ENCODE peak calls at places on chromosomes 7 and 10, in five cellular contexts. One of them, this sample, is unnamed.
A peak's percentile ranks its signal among the peaks of the same experiment; 100 is the strongest.

GRCh38 chr10:79025113-79025832 is 43.5 kb upstream of the ZMIZ1 start:
- DNase-seq in upper lobe of right lung: peak; percentile 58
- DNase-seq in neural progenitor cell: peak; percentile 41
- DNase-seq in endothelial cell: no peak
- DNase-seq in GM20000: no peak
- DNase-seq in this sample: no peak

GRCh38 chr7:115099906-115100305 is 178.0 kb downstream of the MDFIC start:
- DNase-seq in GM20000: no peak
- DNase-seq in neural progenitor cell: no peak
- DNase-seq in upper lobe of right lung: no peak
- DNase-seq in endothelial cell: no peak
- DNase-seq in this sample: no peak

GRCh38 chr10:35372329-35372728 is 36.0 kb downstream of the CCNY start:
- DNase-seq in upper lobe of right lung: no peak
- DNase-seq in neural progenitor cell: no peak
- DNase-seq in endothelial cell: peak; percentile 18
- DNase-seq in GM20000: no peak
- DNase-seq in this sample: no peak

GRCh38 chr10:480928-481551 is 208.4 kb downstream of the DIP2C start:
- DNase-seq in neural progenitor cell: no peak
- DNase-seq in upper lobe of right lung: peak; percentile 47
- DNase-seq in GM20000: no peak
- DNase-seq in endothelial cell: no peak
- DNase-seq in this sample: no peak

GRCh38 chr7:22858640-22859561 is 36.3 kb upstream of the TOMM7 start:
- DNase-seq in endothelial cell: no peak
- DNase-seq in GM20000: peak; percentile 34
- DNase-seq in upper lobe of right lung: no peak
- DNase-seq in neural progenitor cell: no peak
- DNase-seq in this sample: peak; percentile 36

GRCh38 chr10:62614389-62615157 is 189.9 kb upstream of the ADO start:
- DNase-seq in endothelial cell: no peak
- DNase-seq in upper lobe of right lung: no peak
- DNase-seq in neural progenitor cell: no peak
- DNase-seq in GM20000: peak; percentile 38
- DNase-seq in this sample: peak; percentile 62

GRCh38 chr10:110803830-110804338 is 67.8 kb upstream of the PDCD4 start:
- DNase-seq in endothelial cell: peak; percentile 50
- DNase-seq in GM20000: peak; percentile 61
- DNase-seq in neural progenitor cell: peak; percentile 75
- DNase-seq in upper lobe of right lung: no peak
- DNase-seq in this sample: peak; percentile 56

GRCh38 chr7:67413670-67414069 is 417.0 kb downstream of the TYW1 start:
- DNase-seq in GM20000: no peak
- DNase-seq in neural progenitor cell: no peak
- DNase-seq in endothelial cell: no peak
- DNase-seq in upper lobe of right lung: no peak
- DNase-seq in this sample: no peak

GRCh38 chr7:10122573-10123100 is 851.0 kb upstream of the PHF14 start:
- DNase-seq in endothelial cell: peak; percentile 8
- DNase-seq in upper lobe of right lung: no peak
- DNase-seq in GM20000: no peak
- DNase-seq in neural progenitor cell: peak; percentile 75
- DNase-seq in this sample: no peak

GRCh38 chr7:108099650-108100049 is 30.5 kb downstream of the LAMB4 start:
- DNase-seq in upper lobe of right lung: no peak
- DNase-seq in GM20000: no peak
- DNase-seq in neural progenitor cell: no peak
- DNase-seq in endothelial cell: no peak
- DNase-seq in this sample: no peak

DNA sequence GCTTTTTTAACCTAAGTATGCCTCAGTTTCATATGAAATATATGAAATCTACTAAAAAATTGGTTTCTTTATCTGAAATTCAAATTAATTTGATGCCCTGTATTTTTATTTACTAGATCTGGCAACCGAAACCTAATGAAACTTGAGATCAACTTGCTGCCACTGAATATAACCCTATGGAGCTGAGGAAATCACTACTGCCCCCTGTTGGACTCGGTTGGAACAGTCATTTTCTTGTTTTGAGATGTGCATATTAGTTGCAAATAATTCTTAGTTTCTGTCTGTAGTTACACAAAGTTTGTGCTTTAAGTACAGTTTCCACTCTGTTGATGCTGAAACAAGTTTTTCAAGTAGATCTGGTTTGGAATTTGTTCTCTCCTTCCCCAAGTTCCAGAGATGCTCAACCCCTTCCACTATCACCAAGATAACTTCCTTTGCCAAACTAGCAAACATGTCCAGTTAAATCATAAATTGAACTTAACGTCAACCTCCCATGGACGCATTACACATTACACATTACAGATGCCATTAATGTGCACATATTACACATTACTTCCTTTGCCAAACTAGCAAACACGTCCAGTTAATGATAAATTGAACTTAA is 22.2 kb upstream of the EXOC4 start:
- DNase-seq in GM20000: peak; percentile 27
- DNase-seq in neural progenitor cell: peak; percentile 62
- DNase-seq in upper lobe of right lung: no peak
- DNase-seq in endothelial cell: peak; percentile 63
- DNase-seq in this sample: peak; percentile 50
- TF ChIP-seq CTCF in GM20000: peak; percentile 59
- TF ChIP-seq CTCF in neural progenitor cell: peak; percentile 94
- TF ChIP-seq CTCF in upper lobe of right lung: peak; percentile 80
- TF ChIP-seq CTCF in endothelial cell: peak; percentile 96
- TF ChIP-seq CTCF in this sample: peak; percentile 37

DNA sequence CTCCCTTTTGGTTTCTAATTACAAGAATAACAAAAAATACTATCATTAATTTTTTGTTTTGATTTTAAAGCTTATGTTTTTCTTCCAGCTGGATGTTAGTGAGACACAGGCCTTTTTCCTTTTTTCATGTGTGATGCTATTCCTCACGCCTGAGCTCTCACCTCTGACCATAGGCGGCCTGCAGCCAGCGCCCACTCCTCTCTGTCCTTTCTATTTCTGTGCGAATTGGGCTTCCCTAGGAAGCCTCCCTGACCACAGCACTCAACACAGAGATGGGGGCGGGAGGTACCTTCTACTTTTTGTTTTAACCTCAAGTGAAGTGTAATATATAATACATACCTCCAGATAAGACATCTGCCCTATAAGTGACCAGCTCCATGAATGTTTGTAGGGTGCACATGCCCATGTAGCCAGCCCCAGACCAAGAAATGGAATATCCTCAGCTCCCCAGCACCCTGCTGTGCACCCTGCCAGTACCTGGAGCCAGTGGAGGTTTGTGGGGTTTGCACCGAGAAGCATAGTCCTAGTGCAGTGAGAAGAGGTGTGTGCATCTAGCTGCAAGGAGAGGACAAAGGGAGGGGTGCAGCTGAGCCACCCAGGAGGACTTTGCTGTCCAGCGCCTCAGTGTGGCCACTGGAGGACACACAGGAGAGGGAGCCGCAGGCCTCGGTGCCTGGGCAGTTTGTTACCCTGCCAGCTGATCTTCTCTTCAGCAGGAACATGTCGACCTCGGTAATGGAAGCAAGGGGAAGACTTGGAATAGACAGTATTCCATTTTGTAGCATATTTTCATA is 38.5 kb downstream of the BNIP3 start:
- DNase-seq in GM20000: no peak
- DNase-seq in upper lobe of right lung: peak; percentile 51
- DNase-seq in neural progenitor cell: peak; percentile 71
- DNase-seq in endothelial cell: peak; percentile 53
- DNase-seq in this sample: no peak
- TF ChIP-seq CTCF in GM20000: no peak
- TF ChIP-seq CTCF in upper lobe of right lung: peak; percentile 30
- TF ChIP-seq CTCF in neural progenitor cell: peak; percentile 69
- TF ChIP-seq CTCF in endothelial cell: peak; percentile 21
- TF ChIP-seq CTCF in this sample: no peak

GRCh38 chr7:51000956-51001355 is 218.3 kb upstream of the GRB10 start:
- DNase-seq in neural progenitor cell: no peak
- DNase-seq in upper lobe of right lung: no peak
- DNase-seq in endothelial cell: no peak
- DNase-seq in GM20000: no peak
- DNase-seq in this sample: no peak
- TF ChIP-seq CTCF in neural progenitor cell: peak; percentile 37
- TF ChIP-seq CTCF in upper lobe of right lung: no peak
- TF ChIP-seq CTCF in endothelial cell: no peak
- TF ChIP-seq CTCF in GM20000: no peak
- TF ChIP-seq CTCF in this sample: no peak

DNA sequence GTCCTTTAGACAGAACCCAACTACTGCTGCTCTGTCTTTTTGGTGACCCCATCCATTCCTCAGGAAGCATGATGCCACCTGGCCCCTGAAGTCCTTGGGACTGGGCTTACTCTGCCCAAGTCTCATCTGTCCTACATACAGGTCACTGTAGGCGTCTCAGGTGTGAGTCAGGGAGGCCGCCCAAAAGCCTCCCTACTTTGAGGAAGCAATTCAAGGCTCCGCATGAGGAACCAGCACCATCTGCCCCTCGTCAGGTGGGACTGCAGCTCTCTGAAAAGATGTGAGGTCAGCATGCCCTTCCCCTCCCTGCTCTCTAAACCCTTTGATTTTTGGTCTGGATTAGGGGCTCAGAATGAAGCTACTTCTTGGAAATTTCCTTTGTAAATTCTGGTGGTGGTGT is 354.8 kb downstream of the CXCL12 start:
- DNase-seq in endothelial cell: no peak
- DNase-seq in upper lobe of right lung: no peak
- DNase-seq in GM20000: peak; percentile 34
- DNase-seq in neural progenitor cell: peak; percentile 48
- DNase-seq in this sample: peak; percentile 56
- TF ChIP-seq CTCF in endothelial cell: no peak
- TF ChIP-seq CTCF in upper lobe of right lung: no peak
- TF ChIP-seq CTCF in GM20000: no peak
- TF ChIP-seq CTCF in neural progenitor cell: peak; percentile 40
- TF ChIP-seq CTCF in this sample: peak; percentile 57

GRCh38 chr7:147896121-147896520 is 694.4 kb upstream of the C7orf33 start:
- DNase-seq in endothelial cell: no peak
- DNase-seq in upper lobe of right lung: no peak
- DNase-seq in neural progenitor cell: no peak
- DNase-seq in GM20000: no peak
- DNase-seq in this sample: no peak

GRCh38 chr7:147894271-147894670 is 696.3 kb upstream of the C7orf33 start:
- DNase-seq in endothelial cell: no peak
- DNase-seq in GM20000: no peak
- DNase-seq in upper lobe of right lung: no peak
- DNase-seq in neural progenitor cell: peak; percentile 53
- DNase-seq in this sample: no peak
- TF ChIP-seq CTCF in endothelial cell: no peak
- TF ChIP-seq CTCF in GM20000: no peak
- TF ChIP-seq CTCF in upper lobe of right lung: no peak
- TF ChIP-seq CTCF in neural progenitor cell: peak; percentile 24
- TF ChIP-seq CTCF in this sample: no peak

DNA sequence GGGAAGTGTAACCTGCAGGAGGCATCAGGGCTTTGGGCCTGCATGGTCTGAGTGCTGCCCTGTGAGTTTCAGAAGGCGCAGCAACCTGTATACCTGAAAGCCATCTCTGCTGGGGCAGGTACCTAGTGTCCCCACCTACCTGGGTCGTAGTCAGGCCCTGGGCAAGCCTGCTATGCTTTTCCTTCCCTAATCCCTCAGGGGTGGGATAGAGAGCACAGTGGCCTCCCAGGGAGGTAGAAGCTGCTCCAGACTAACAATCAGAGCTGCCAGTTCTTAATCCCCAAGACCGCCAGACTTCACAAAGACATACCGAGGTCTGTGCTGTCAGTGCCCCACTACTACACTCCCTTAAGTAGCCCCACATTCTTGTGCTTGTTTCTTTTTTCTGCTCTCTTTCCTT is 52.0 kb downstream of the PTEN start:
- DNase-seq in upper lobe of right lung: no peak
- DNase-seq in GM20000: no peak
- DNase-seq in neural progenitor cell: peak; percentile 87
- DNase-seq in endothelial cell: no peak
- DNase-seq in this sample: no peak
- TF ChIP-seq CTCF in upper lobe of right lung: no peak
- TF ChIP-seq CTCF in GM20000: no peak
- TF ChIP-seq CTCF in neural progenitor cell: no peak
- TF ChIP-seq CTCF in endothelial cell: no peak
- TF ChIP-seq CTCF in this sample: no peak

GRCh38 chr10:125977206-125977605 is 80.8 kb downstream of the FANK1 start:
- DNase-seq in endothelial cell: peak; percentile 13
- DNase-seq in GM20000: no peak
- DNase-seq in neural progenitor cell: peak; percentile 24
- DNase-seq in upper lobe of right lung: no peak
- DNase-seq in this sample: no peak
- TF ChIP-seq CTCF in endothelial cell: peak; percentile 41
- TF ChIP-seq CTCF in GM20000: no peak
- TF ChIP-seq CTCF in neural progenitor cell: peak; percentile 39
- TF ChIP-seq CTCF in upper lobe of right lung: no peak
- TF ChIP-seq CTCF in this sample: no peak